ENCODE peak calls at places on chromosomes 12 and 14, in six cellular contexts. One of them, this sample, is unnamed.

GRCh38 chr14:28635387-28635786 is 131.2 kb upstream of the FOXG1 start:
- DNase-seq in mesendoderm: peak; percentile 13
- DNase-seq in mammary epithelial cell: peak; percentile 27
- DNase-seq in keratinocyte: no peak
- DNase-seq in IMR-90: peak; percentile 16
- DNase-seq in neural progenitor cell: peak; percentile 41
- DNase-seq in this sample: peak; percentile 79

GRCh38 chr14:67622675-67623074 is 3.0 kb downstream of the ARG2 start:
- DNase-seq in mammary epithelial cell: peak; percentile 59
- DNase-seq in IMR-90: peak; percentile 85
- DNase-seq in neural progenitor cell: peak; percentile 27
- DNase-seq in mesendoderm: peak; percentile 97
- DNase-seq in keratinocyte: peak; percentile 30
- DNase-seq in this sample: no peak

GRCh38 chr14:76920572-76921175 is 94.5 kb downstream of the LRRC74A start:
- DNase-seq in keratinocyte: no peak
- DNase-seq in neural progenitor cell: peak; percentile 51
- DNase-seq in mammary epithelial cell: no peak
- DNase-seq in IMR-90: no peak
- DNase-seq in mesendoderm: peak; percentile 85
- DNase-seq in this sample: peak; percentile 62

GRCh38 chr14:99462211-99462610 is 18.4 kb downstream of the SETD3 start:
- DNase-seq in mammary epithelial cell: no peak
- DNase-seq in IMR-90: no peak
- DNase-seq in mesendoderm: no peak
- DNase-seq in neural progenitor cell: no peak
- DNase-seq in keratinocyte: no peak
- DNase-seq in this sample: no peak

GRCh38 chr12:4769073-4769472 is 48.9 kb downstream of the GALNT8 start:
- DNase-seq in mesendoderm: no peak
- DNase-seq in mammary epithelial cell: no peak
- DNase-seq in keratinocyte: no peak
- DNase-seq in IMR-90: no peak
- DNase-seq in neural progenitor cell: no peak
- DNase-seq in this sample: no peak

GRCh38 chr12:52201520-52201839 is 9.7 kb upstream of the KRT80 start:
- DNase-seq in keratinocyte: no peak
- DNase-seq in mesendoderm: no peak
- DNase-seq in mammary epithelial cell: no peak
- DNase-seq in IMR-90: no peak
- DNase-seq in neural progenitor cell: no peak
- DNase-seq in this sample: no peak

GRCh38 chr12:75684678-75685620 is 173.5 kb upstream of the KRR1 start:
- DNase-seq in mesendoderm: no peak
- DNase-seq in mammary epithelial cell: peak; percentile 97
- DNase-seq in neural progenitor cell: no peak
- DNase-seq in IMR-90: peak; percentile 86
- DNase-seq in keratinocyte: peak; percentile 89
- DNase-seq in this sample: no peak

GRCh38 chr14:62002636-62003035 is 240.4 kb downstream of the SNAPC1 start:
- DNase-seq in mammary epithelial cell: peak; percentile 86
- DNase-seq in IMR-90: peak; percentile 55
- DNase-seq in mesendoderm: no peak
- DNase-seq in keratinocyte: peak; percentile 17
- DNase-seq in neural progenitor cell: no peak
- DNase-seq in this sample: no peak

GRCh38 chr14:58077621-58078020 is 74.4 kb downstream of the ARMH4 start:
- DNase-seq in IMR-90: peak; percentile 46
- DNase-seq in mesendoderm: no peak
- DNase-seq in mammary epithelial cell: no peak
- DNase-seq in neural progenitor cell: no peak
- DNase-seq in keratinocyte: no peak
- DNase-seq in this sample: no peak

GRCh38 chr12:5259523-5259922 is 172.4 kb upstream of the NTF3 start:
- DNase-seq in keratinocyte: peak; percentile 15
- DNase-seq in mammary epithelial cell: peak; percentile 65
- DNase-seq in IMR-90: peak; percentile 49
- DNase-seq in mesendoderm: no peak
- DNase-seq in neural progenitor cell: no peak
- DNase-seq in this sample: no peak

GRCh38 chr12:119115296-119115905 is 63.3 kb upstream of the HSPB8 start:
- DNase-seq in neural progenitor cell: peak; percentile 76
- DNase-seq in IMR-90: peak; percentile 31
- DNase-seq in mesendoderm: peak; percentile 71
- DNase-seq in mammary epithelial cell: no peak
- DNase-seq in keratinocyte: no peak
- DNase-seq in this sample: peak; percentile 78

GRCh38 chr12:94146166-94146565 is 2.2 kb upstream of the PLXNC1 start:
- DNase-seq in IMR-90: no peak
- DNase-seq in mammary epithelial cell: no peak
- DNase-seq in neural progenitor cell: no peak
- DNase-seq in keratinocyte: no peak
- DNase-seq in mesendoderm: no peak
- DNase-seq in this sample: no peak

GRCh38 chr12:11795910-11796459 is 146.5 kb downstream of the ETV6 start:
- DNase-seq in IMR-90: peak; percentile 91
- DNase-seq in mammary epithelial cell: peak; percentile 93
- DNase-seq in mesendoderm: peak; percentile 71
- DNase-seq in neural progenitor cell: peak; percentile 25
- DNase-seq in keratinocyte: no peak
- DNase-seq in this sample: no peak

GRCh38 chr14:35400707-35401421 is 3.7 kb downstream of the NFKBIA start:
- DNase-seq in keratinocyte: no peak
- DNase-seq in mesendoderm: no peak
- DNase-seq in IMR-90: no peak
- DNase-seq in mammary epithelial cell: peak; percentile 68
- DNase-seq in neural progenitor cell: no peak
- DNase-seq in this sample: no peak

GRCh38 chr12:112543666-112544185 is 125.0 kb downstream of the PTPN11 start:
- DNase-seq in mesendoderm: no peak
- DNase-seq in keratinocyte: no peak
- DNase-seq in IMR-90: no peak
- DNase-seq in mammary epithelial cell: no peak
- DNase-seq in neural progenitor cell: no peak
- DNase-seq in this sample: no peak

GRCh38 chr14:96164861-96165490 is 39.7 kb upstream of the BDKRB2 start:
- DNase-seq in keratinocyte: no peak
- DNase-seq in mammary epithelial cell: no peak
- DNase-seq in mesendoderm: no peak
- DNase-seq in neural progenitor cell: no peak
- DNase-seq in IMR-90: peak; percentile 58
- DNase-seq in this sample: no peak

DNA sequence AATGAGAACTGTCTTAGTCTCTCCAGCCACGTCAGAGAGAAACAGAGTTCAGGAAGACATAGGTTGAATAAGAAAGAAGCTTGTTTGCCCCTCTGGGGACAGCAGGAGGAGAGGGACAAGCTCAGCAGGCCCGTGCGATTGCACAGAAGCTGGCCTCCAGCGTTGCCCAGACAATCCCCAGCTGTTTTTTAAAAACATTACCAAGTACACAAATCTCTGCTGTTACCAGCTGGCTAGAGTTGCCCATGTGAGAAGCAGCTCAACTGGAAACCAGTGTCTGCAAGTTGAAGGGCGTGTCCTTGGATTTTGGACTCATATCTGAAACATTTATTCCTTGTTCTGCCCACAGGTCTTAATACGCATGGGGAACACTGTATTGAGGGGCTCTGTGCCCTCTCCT is 232.5 kb downstream of the EFCAB11 start:
- DNase-seq in neural progenitor cell: no peak
- DNase-seq in mesendoderm: no peak
- DNase-seq in mammary epithelial cell: no peak
- DNase-seq in IMR-90: no peak
- DNase-seq in keratinocyte: no peak
- DNase-seq in this sample: no peak
- H3K4me1 ChIP-seq in neural progenitor cell: peaks cover 8% of the 10 kb centered on the region
- H3K4me1 ChIP-seq in mesendoderm: peaks cover 3% of the 10 kb centered on the region
- H3K4me1 ChIP-seq in mammary epithelial cell: peaks cover 7% of the 10 kb centered on the region
- H3K4me1 ChIP-seq in IMR-90: no peaks in the 10 kb centered on the region
- H3K4me1 ChIP-seq in keratinocyte: no peaks in the 10 kb centered on the region
- H3K4me1 ChIP-seq in this sample: no peaks in the 10 kb centered on the region

GRCh38 chr12:97912943-97913342 is 450.3 kb downstream of the RMST start:
- DNase-seq in IMR-90: no peak
- DNase-seq in keratinocyte: no peak
- DNase-seq in mesendoderm: no peak
- DNase-seq in mammary epithelial cell: peak; percentile 88
- DNase-seq in neural progenitor cell: no peak
- DNase-seq in this sample: no peak
- H3K9ac ChIP-seq in IMR-90: no peak overlapping the region
- H3K9ac ChIP-seq in keratinocyte: no peak overlapping the region
- H3K9ac ChIP-seq in mesendoderm: no peak overlapping the region
- H3K9ac ChIP-seq in mammary epithelial cell: no peak overlapping the region
- H3K9ac ChIP-seq in neural progenitor cell: no peak overlapping the region
- H3K9ac ChIP-seq in this sample: no peak overlapping the region

GRCh38 chr12:543114-543451 is 83.3 kb downstream of the B4GALNT3 start:
- DNase-seq in keratinocyte: no peak
- DNase-seq in mesendoderm: no peak
- DNase-seq in neural progenitor cell: no peak
- DNase-seq in IMR-90: no peak
- DNase-seq in mammary epithelial cell: no peak
- DNase-seq in this sample: no peak
- H3K4me1 ChIP-seq in keratinocyte: peaks cover 20% of the 10 kb centered on the region
- H3K4me1 ChIP-seq in mesendoderm: peaks cover 12% of the 10 kb centered on the region
- H3K4me1 ChIP-seq in neural progenitor cell: peaks cover 26% of the 10 kb centered on the region
- H3K4me1 ChIP-seq in IMR-90: no peaks in the 10 kb centered on the region
- H3K4me1 ChIP-seq in mammary epithelial cell: peaks cover 6% of the 10 kb centered on the region
- H3K4me1 ChIP-seq in this sample: no peaks in the 10 kb centered on the region

DNA sequence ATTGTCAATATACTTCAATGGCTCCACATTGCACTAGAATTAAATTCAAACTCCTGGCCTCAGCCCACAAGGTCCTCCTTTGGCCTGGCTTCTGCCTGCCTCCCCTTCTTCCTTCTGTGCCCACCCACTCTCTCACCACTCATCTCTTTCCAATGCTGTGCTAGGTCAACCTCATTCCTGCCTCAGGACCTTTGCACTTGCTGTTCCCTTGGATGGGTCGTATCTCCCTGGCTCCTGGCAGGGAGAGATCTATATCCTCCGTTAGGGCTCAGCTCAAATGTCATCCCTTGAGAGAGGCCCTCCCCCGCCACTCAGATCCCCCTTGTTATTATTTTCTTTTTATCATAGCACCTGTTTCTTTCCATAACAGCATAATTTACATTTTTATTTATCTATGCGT is 79.9 kb upstream of the LHX5 start:
- DNase-seq in mammary epithelial cell: no peak
- DNase-seq in IMR-90: no peak
- DNase-seq in neural progenitor cell: no peak
- DNase-seq in mesendoderm: no peak
- DNase-seq in keratinocyte: no peak
- DNase-seq in this sample: no peak
- H3K9ac ChIP-seq in mammary epithelial cell: no peak overlapping the region
- H3K9ac ChIP-seq in IMR-90: no peak overlapping the region
- H3K9ac ChIP-seq in neural progenitor cell: no peak overlapping the region
- H3K9ac ChIP-seq in mesendoderm: no peak overlapping the region
- H3K9ac ChIP-seq in keratinocyte: no peak overlapping the region
- H3K9ac ChIP-seq in this sample: no peak overlapping the region

GRCh38 chr12:58906917-58907316 is 13.4 kb downstream of the LRIG3 start:
- DNase-seq in neural progenitor cell: no peak
- DNase-seq in keratinocyte: no peak
- DNase-seq in IMR-90: no peak
- DNase-seq in mammary epithelial cell: peak; percentile 84
- DNase-seq in mesendoderm: no peak
- DNase-seq in this sample: no peak
- H3K4me1 ChIP-seq in neural progenitor cell: peaks cover 37% of the 10 kb centered on the region
- H3K4me1 ChIP-seq in keratinocyte: peaks cover 21% of the 10 kb centered on the region
- H3K4me1 ChIP-seq in IMR-90: peaks cover 7% of the 10 kb centered on the region
- H3K4me1 ChIP-seq in mammary epithelial cell: peaks cover 33% of the 10 kb centered on the region
- H3K4me1 ChIP-seq in mesendoderm: peaks cover 1% of the 10 kb centered on the region
- H3K4me1 ChIP-seq in this sample: no peaks in the 10 kb centered on the region

DNA sequence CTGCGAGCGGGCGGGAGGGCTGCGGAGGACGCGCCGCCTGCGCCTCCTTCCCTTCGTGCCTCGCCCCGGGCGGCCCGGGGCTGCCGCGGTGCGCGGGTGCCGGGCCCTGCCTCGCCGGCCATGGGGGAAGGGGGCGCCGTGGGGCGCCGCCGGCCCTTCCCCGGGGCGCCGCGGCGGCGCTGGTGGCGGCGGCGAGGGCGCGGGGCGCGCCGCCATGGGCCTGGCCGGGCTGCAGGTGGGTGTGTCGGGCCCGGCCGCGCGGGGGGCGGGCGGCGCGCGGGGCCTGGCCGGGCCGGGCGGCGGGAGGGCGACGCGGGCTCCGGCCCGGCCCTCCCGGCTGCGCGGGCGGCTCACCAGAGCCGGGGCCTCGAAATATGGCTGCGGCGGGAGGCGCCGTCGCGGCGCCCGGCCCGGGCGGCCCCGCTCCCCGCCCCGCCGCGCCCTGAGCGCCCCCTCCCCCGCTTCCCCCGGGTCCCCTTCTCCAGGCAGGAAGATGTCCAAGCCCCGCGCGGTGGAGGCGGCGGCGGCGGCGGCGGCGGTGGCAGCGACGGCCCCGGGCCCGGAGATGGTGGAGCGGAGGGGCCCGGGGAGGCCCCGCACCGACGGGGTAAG is 5.1 kb downstream of the KMT5A start:
- DNase-seq in mammary epithelial cell: no peak
- DNase-seq in mesendoderm: no peak
- DNase-seq in neural progenitor cell: no peak
- DNase-seq in keratinocyte: no peak
- DNase-seq in IMR-90: no peak
- DNase-seq in this sample: no peak
- H3K9ac ChIP-seq in mammary epithelial cell: peak overlapping the region; percentile 23
- H3K9ac ChIP-seq in mesendoderm: peak overlapping the region; percentile 72
- H3K9ac ChIP-seq in neural progenitor cell: no peak overlapping the region
- H3K9ac ChIP-seq in keratinocyte: peak overlapping the region; percentile 76
- H3K9ac ChIP-seq in IMR-90: peak overlapping the region; percentile 58
- H3K9ac ChIP-seq in this sample: peak overlapping the region; percentile 89

DNA sequence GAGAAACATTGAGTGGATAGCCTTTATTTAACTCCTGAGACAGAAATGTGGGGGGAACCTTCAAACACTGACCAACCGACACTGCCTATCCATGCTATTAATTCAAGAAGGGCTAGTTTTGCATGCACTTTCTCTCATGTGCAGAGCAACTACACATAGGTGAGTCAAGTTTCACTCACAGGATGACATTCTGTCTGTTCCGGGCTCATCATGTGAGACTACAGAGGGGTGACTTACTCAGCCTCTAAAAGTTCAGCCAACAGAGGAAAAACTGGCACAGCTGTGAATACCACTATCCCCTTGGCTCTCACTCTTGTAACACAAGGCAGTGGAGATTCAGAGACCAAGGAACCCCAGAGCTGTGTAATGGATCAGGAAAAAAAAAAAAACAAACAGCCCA is 13.3 kb downstream of the BEST3 start:
- DNase-seq in keratinocyte: peak; percentile 15
- DNase-seq in neural progenitor cell: no peak
- DNase-seq in mesendoderm: no peak
- DNase-seq in mammary epithelial cell: peak; percentile 95
- DNase-seq in IMR-90: peak; percentile 81
- DNase-seq in this sample: no peak
- H3K4me1 ChIP-seq in keratinocyte: peaks cover 37% of the 10 kb centered on the region
- H3K4me1 ChIP-seq in neural progenitor cell: peaks cover 53% of the 10 kb centered on the region
- H3K4me1 ChIP-seq in mesendoderm: no peaks in the 10 kb centered on the region
- H3K4me1 ChIP-seq in mammary epithelial cell: peaks cover 43% of the 10 kb centered on the region
- H3K4me1 ChIP-seq in IMR-90: peaks cover 8% of the 10 kb centered on the region
- H3K4me1 ChIP-seq in this sample: peaks cover 6% of the 10 kb centered on the region

DNA sequence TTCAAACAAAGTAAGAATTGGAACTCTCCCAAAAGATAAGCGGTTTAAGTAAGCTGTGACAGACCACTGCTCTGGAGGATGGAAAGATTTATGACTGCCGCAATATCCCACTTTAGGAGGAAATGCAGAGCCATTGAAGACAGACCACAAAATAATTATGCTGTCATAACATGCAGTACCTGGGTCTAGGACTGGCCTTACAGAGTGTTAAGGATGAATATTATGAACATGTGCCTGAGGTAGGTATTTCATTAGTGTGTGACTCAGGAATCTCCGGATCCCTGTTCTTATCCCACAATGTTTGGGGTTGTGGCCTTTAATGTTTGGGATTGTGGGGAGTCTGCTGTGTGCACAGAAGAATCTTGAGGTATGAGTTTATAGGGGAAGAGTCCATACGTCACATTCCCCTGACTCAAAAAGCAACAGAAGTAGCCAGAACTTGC is 114.9 kb downstream of the SAMD4A start:
- DNase-seq in mammary epithelial cell: peak; percentile 91
- DNase-seq in IMR-90: peak; percentile 93
- DNase-seq in neural progenitor cell: no peak
- DNase-seq in keratinocyte: no peak
- DNase-seq in mesendoderm: no peak
- DNase-seq in this sample: no peak
- H3K9ac ChIP-seq in mammary epithelial cell: peak overlapping the region; percentile 48
- H3K9ac ChIP-seq in IMR-90: no peak overlapping the region
- H3K9ac ChIP-seq in neural progenitor cell: no peak overlapping the region
- H3K9ac ChIP-seq in keratinocyte: peak overlapping the region; percentile 62
- H3K9ac ChIP-seq in mesendoderm: no peak overlapping the region
- H3K9ac ChIP-seq in this sample: no peak overlapping the region